ENCODE peak calls at places on chromosomes 6 and 20, in seven cellular contexts. B, H, Q, M, O, G and P are unnamed samples.

GRCh38 chr6:136720045-136720760 is 72.1 kb downstream of the MAP3K5 start:
- DNase-seq in Q (no peak), M (no peak), H (no peak), O (peak; percentile 70), B (no peak), G (no peak), P (no peak)

GRCh38 chr6:53302678-53303360 is 45.9 kb downstream of the ELOVL5 start:
- DNase-seq in B (no peak), O (no peak), H (peak; percentile 77), G (peak; percentile 76), M (no peak), Q (no peak), P (no peak)

GRCh38 chr20:44219287-44219686 is 8.7 kb upstream of the OSER1 start:
- DNase-seq in O (no peak), M (no peak), G (no peak), B (no peak), H (no peak), Q (no peak), P (peak; percentile 22)

GRCh38 chr20:23257848-23258746 is 92.5 kb upstream of the NXT1 start:
- DNase-seq in O (no peak), M (no peak), B (no peak), G (peak; percentile 32), H (peak; percentile 75), Q (no peak), P (no peak)

GRCh38 chr20:16475225-16475624 is 98.0 kb downstream of the KIF16B start:
- DNase-seq in B (no peak), M (no peak), G (no peak), O (no peak), Q (no peak), H (no peak), P (no peak)

GRCh38 chr20:12383770-12384304 is 466.1 kb downstream of the BTBD3 start:
- DNase-seq in M (no peak), G (no peak), H (no peak), O (no peak), B (no peak), Q (no peak), P (no peak)

GRCh38 chr6:148857817-148858390 is 111.1 kb downstream of the UST start:
- DNase-seq in Q (no peak), H (no peak), B (no peak), G (peak; percentile 44), M (no peak), O (no peak), P (no peak)

GRCh38 chr6:157193443-157193996 is 129.8 kb downstream of the TMEM242 start:
- DNase-seq in H (no peak), B (no peak), M (no peak), O (no peak), Q (no peak), G (no peak), P (no peak)

GRCh38 chr20:33689493-33689892 is 3.3 kb upstream of the E2F1 start:
- DNase-seq in H (no peak), B (no peak), O (no peak), Q (no peak), G (no peak), M (no peak), P (no peak)

GRCh38 chr6:132569170-132569569 is 952 bp upstream of the TAAR6 start:
- DNase-seq in G (no peak), H (no peak), O (no peak), B (no peak), M (no peak), Q (peak; percentile 56), P (no peak)

GRCh38 chr6:135534773-135535380 is 37.3 kb upstream of the AHI1 start:
- DNase-seq in O (no peak), M (no peak), Q (no peak), H (peak; percentile 22), B (no peak), G (no peak), P (no peak)

GRCh38 chr6:11103065-11103464 is 8.5 kb downstream of the ERVFRD-1 start:
- DNase-seq in G (no peak), M (no peak), B (no peak), O (no peak), Q (no peak), H (no peak), P (no peak)

GRCh38 chr20:35199696-35200095 is 26.8 kb upstream of the MMP24 start:
- DNase-seq in M (no peak), Q (no peak), O (no peak), B (no peak), H (no peak), G (no peak), P (no peak)

GRCh38 chr6:51292659-51293058 is 474.0 kb downstream of the TFAP2B start:
- DNase-seq in H (peak; percentile 63), B (no peak), G (no peak), M (no peak), O (no peak), Q (no peak), P (no peak)